ENCODE peak calls at places on chromosomes 1 and 21, in seven cellular contexts. G is stimulated activated CD8-positive, alpha-beta memory T cell treated with anti-CD3 and anti-CD28 coated beads, Interleukin-12 subunit alpha, Interleukin-12 subunit beta, amount 100 ng/mL, for 4 hours; E is IMR-90; N is mammary epithelial cell; H is AML-193; S is HT-29; I is central memory CD4-positive, alpha-beta T cell. O is an unnamed sample.

GRCh38 chr1:56644941-56645662 is at the start of gene PRKAA2:
- DNase-seq in G (no peak), E (peak; percentile 12), N (peak; percentile 6), H (no peak), S (no peak), I (no peak), O (peak; percentile 59)

GRCh38 chr21:23130308-23130707 is 2132.1 kb downstream of the NCAM2 start:
- DNase-seq in G (no peak), E (no peak), N (no peak), H (no peak), S (no peak), I (no peak), O (no peak)

GRCh38 chr1:235901461-235901860 is 34.8 kb upstream of the LYST start:
- DNase-seq in G (no peak), E (peak; percentile 77), N (peak; percentile 51), H (no peak), S (no peak), I (no peak), O (no peak)

GRCh38 chr1:87922885-87923284 is 594.2 kb downstream of the LMO4 start:
- DNase-seq in G (no peak), E (no peak), N (no peak), H (no peak), S (no peak), I (no peak), O (no peak)

GRCh38 chr1:215719569-215719968 is 152.5 kb downstream of the KCTD3 start:
- DNase-seq in G (no peak), E (peak; percentile 78), N (no peak), H (no peak), S (no peak), I (no peak), O (no peak)

GRCh38 chr1:194476872-194477271 is 1290.5 kb upstream of the B3GALT2 start:
- DNase-seq in G (no peak), E (peak; percentile 21), N (no peak), H (no peak), S (no peak), I (no peak), O (no peak)

GRCh38 chr1:179754031-179754624 is 11.0 kb downstream of the FAM163A start:
- DNase-seq in G (no peak), E (peak; percentile 87), N (peak; percentile 53), H (no peak), S (no peak), I (no peak), O (no peak)

GRCh38 chr1:231211005-231211857 is 29.8 kb upstream of the GNPAT start:
- DNase-seq in G (peak; percentile 77), E (peak; percentile 53), N (peak; percentile 64), H (peak; percentile 32), S (peak; percentile 96), I (peak; percentile 78), O (peak; percentile 82)

GRCh38 chr21:39014751-39015150 is 168.5 kb downstream of the PSMG1 start:
- DNase-seq in G (no peak), E (peak; percentile 99), N (peak; percentile 88), H (peak; percentile 73), S (no peak), I (no peak), O (no peak)

GRCh38 chr1:61337471-61337870 is 255.1 kb downstream of the NFIA start:
- DNase-seq in G (no peak), E (peak; percentile 7), N (no peak), H (no peak), S (no peak), I (no peak), O (no peak)

GRCh38 chr1:154496381-154496780 is 5.6 kb upstream of the TDRD10 start:
- DNase-seq in G (no peak), E (no peak), N (no peak), H (no peak), S (no peak), I (no peak), O (no peak)

GRCh38 chr1:198153103-198153502 is 3.7 kb upstream of the NEK7 start:
- DNase-seq in G (no peak), E (peak; percentile 86), N (no peak), H (no peak), S (no peak), I (no peak), O (no peak)

GRCh38 chr21:37363936-37364335 is 2.6 kb upstream of the DYRK1A start:
- DNase-seq in G (no peak), E (no peak), N (no peak), H (no peak), S (no peak), I (no peak), O (no peak)

GRCh38 chr1:15722836-15723542 is 13.1 kb upstream of the SLC25A34 start:
- DNase-seq in G (no peak), E (no peak), N (no peak), H (no peak), S (no peak), I (no peak), O (no peak)

GRCh38 chr1:200959341-200959985 is 64.1 kb downstream of the KIF21B start:
- DNase-seq in G (no peak), E (no peak), N (no peak), H (no peak), S (no peak), I (no peak), O (no peak)

GRCh38 chr1:207430602-207431001 is 23.5 kb upstream of the CR2 start:
- DNase-seq in G (no peak), E (no peak), N (no peak), H (no peak), S (no peak), I (no peak), O (no peak)

GRCh38 chr1:17161137-17161700 is 42.0 kb upstream of the PADI2 start:
- DNase-seq in G (no peak), E (peak; percentile 11), N (no peak), H (peak; percentile 4), S (no peak), I (no peak), O (no peak)

GRCh38 chr21:42353623-42354022 is 2.8 kb upstream of the TFF2 start:
- DNase-seq in G (no peak), E (no peak), N (no peak), H (no peak), S (no peak), I (no peak), O (no peak)

GRCh38 chr1:161198206-161198876 is 513 bp downstream of the ADAMTS4 start:
- DNase-seq in G (no peak), E (no peak), N (no peak), H (no peak), S (no peak), I (no peak), O (no peak)

GRCh38 chr1:36341626-36342320 is 18.3 kb upstream of the EVA1B start:
- DNase-seq in G (no peak), E (no peak), N (no peak), H (no peak), S (no peak), I (no peak), O (no peak)

GRCh38 chr1:168348146-168348709 is 67.6 kb downstream of the TBX19 start:
- DNase-seq in G (no peak), E (no peak), N (no peak), H (no peak), S (peak; percentile 38), I (peak; percentile 37), O (peak; percentile 32)

GRCh38 chr1:109542657-109543056 is 3.0 kb downstream of the GPR61 start:
- DNase-seq in G (no peak), E (no peak), N (no peak), H (no peak), S (no peak), I (no peak), O (no peak)

GRCh38 chr1:40743860-40744259 is 39.7 kb upstream of the KCNQ4 start:
- DNase-seq in G (no peak), E (no peak), N (no peak), H (no peak), S (no peak), I (no peak), O (no peak)

GRCh38 chr1:167486090-167486824 is 32.1 kb downstream of the CD247 start:
- DNase-seq in G (no peak), E (no peak), N (no peak), H (no peak), S (no peak), I (no peak), O (no peak)

GRCh38 chr1:234745844-234746797 is 136.1 kb upstream of the IRF2BP2 start:
- DNase-seq in G (no peak), E (peak; percentile 71), N (peak; percentile 45), H (no peak), S (no peak), I (no peak), O (no peak)

GRCh38 chr1:159889821-159890252 is 10.1 kb downstream of the CFAP45 start:
- DNase-seq in G (no peak), E (peak; percentile 96), N (peak; percentile 66), H (peak; percentile 88), S (peak; percentile 62), I (no peak), O (peak; percentile 71)

GRCh38 chr1:106289265-106289664 is 767.2 kb upstream of the PRMT6 start:
- DNase-seq in G (no peak), E (no peak), N (no peak), H (no peak), S (no peak), I (no peak), O (no peak)

GRCh38 chr1:239429163-239429562 is 42.8 kb downstream of the CHRM3 start:
- DNase-seq in G (no peak), E (no peak), N (no peak), H (no peak), S (no peak), I (no peak), O (no peak)

O was measured in SW480.